ENCODE peak calls at places on chromosomes 4 and X, in five cellular contexts. One of them, this sample, is unnamed.

GRCh38 chr4:150310159-150310895 is 232.1 kb downstream of the DCLK2 start:
- DNase-seq in stimulated activated naive B cell treated with anti-CD40 and anti-IgM and Interleukin-4, amounts not matched to agents 10 μg/mL and 1 μg/mL and 100 μg/mL, for 72 hours: no peak
- DNase-seq in CD4-positive, alpha-beta T cell: no peak
- DNase-seq in CD8-positive, alpha-beta T cell: no peak
- DNase-seq in SW480: no peak
- DNase-seq in this sample: no peak

GRCh38 chr4:181161669-181162068 is 1081.5 kb upstream of the TENM3 start:
- DNase-seq in stimulated activated naive B cell treated with anti-CD40 and anti-IgM and Interleukin-4, amounts not matched to agents 10 μg/mL and 1 μg/mL and 100 μg/mL, for 72 hours: no peak
- DNase-seq in CD4-positive, alpha-beta T cell: no peak
- DNase-seq in CD8-positive, alpha-beta T cell: no peak
- DNase-seq in SW480: no peak
- DNase-seq in this sample: no peak

GRCh38 chrX:42096262-42096939 is 173.0 kb upstream of the CASK start:
- DNase-seq in stimulated activated naive B cell treated with anti-CD40 and anti-IgM and Interleukin-4, amounts not matched to agents 10 μg/mL and 1 μg/mL and 100 μg/mL, for 72 hours: no peak
- DNase-seq in CD4-positive, alpha-beta T cell: no peak
- DNase-seq in CD8-positive, alpha-beta T cell: no peak
- DNase-seq in SW480: no peak
- DNase-seq in this sample: peak; percentile 2

GRCh38 chrX:24925430-24925829 is 90.3 kb downstream of the ARX start:
- DNase-seq in stimulated activated naive B cell treated with anti-CD40 and anti-IgM and Interleukin-4, amounts not matched to agents 10 μg/mL and 1 μg/mL and 100 μg/mL, for 72 hours: no peak
- DNase-seq in CD4-positive, alpha-beta T cell: no peak
- DNase-seq in CD8-positive, alpha-beta T cell: no peak
- DNase-seq in SW480: no peak
- DNase-seq in this sample: no peak

GRCh38 chrX:1147641-1148515 is 64.6 kb downstream of the CRLF2 start:
- DNase-seq in stimulated activated naive B cell treated with anti-CD40 and anti-IgM and Interleukin-4, amounts not matched to agents 10 μg/mL and 1 μg/mL and 100 μg/mL, for 72 hours: no peak
- DNase-seq in CD4-positive, alpha-beta T cell: no peak
- DNase-seq in CD8-positive, alpha-beta T cell: no peak
- DNase-seq in SW480: no peak
- DNase-seq in this sample: no peak

GRCh38 chrX:48030237-48030636 is 23.4 kb downstream of the SPACA5 start:
- DNase-seq in stimulated activated naive B cell treated with anti-CD40 and anti-IgM and Interleukin-4, amounts not matched to agents 10 μg/mL and 1 μg/mL and 100 μg/mL, for 72 hours: no peak
- DNase-seq in CD4-positive, alpha-beta T cell: no peak
- DNase-seq in CD8-positive, alpha-beta T cell: no peak
- DNase-seq in SW480: no peak
- DNase-seq in this sample: no peak

GRCh38 chrX:155767101-155767878 is 113.9 kb upstream of the VAMP7 start:
- DNase-seq in stimulated activated naive B cell treated with anti-CD40 and anti-IgM and Interleukin-4, amounts not matched to agents 10 μg/mL and 1 μg/mL and 100 μg/mL, for 72 hours: no peak
- DNase-seq in CD4-positive, alpha-beta T cell: no peak
- DNase-seq in CD8-positive, alpha-beta T cell: peak; percentile 5
- DNase-seq in SW480: peak; percentile 40
- DNase-seq in this sample: peak; percentile 71

GRCh38 chr4:90960840-90961239 is 833.6 kb downstream of the CCSER1 start:
- DNase-seq in stimulated activated naive B cell treated with anti-CD40 and anti-IgM and Interleukin-4, amounts not matched to agents 10 μg/mL and 1 μg/mL and 100 μg/mL, for 72 hours: no peak
- DNase-seq in CD4-positive, alpha-beta T cell: no peak
- DNase-seq in CD8-positive, alpha-beta T cell: no peak
- DNase-seq in SW480: no peak
- DNase-seq in this sample: no peak

GRCh38 chrX:108270739-108271396 is 167.4 kb downstream of the COL4A6 start:
- DNase-seq in stimulated activated naive B cell treated with anti-CD40 and anti-IgM and Interleukin-4, amounts not matched to agents 10 μg/mL and 1 μg/mL and 100 μg/mL, for 72 hours: no peak
- DNase-seq in CD4-positive, alpha-beta T cell: no peak
- DNase-seq in CD8-positive, alpha-beta T cell: no peak
- DNase-seq in SW480: peak; percentile 1
- DNase-seq in this sample: no peak

GRCh38 chrX:989959-990510 is 222.4 kb downstream of the CRLF2 start:
- DNase-seq in stimulated activated naive B cell treated with anti-CD40 and anti-IgM and Interleukin-4, amounts not matched to agents 10 μg/mL and 1 μg/mL and 100 μg/mL, for 72 hours: peak; percentile 91
- DNase-seq in CD4-positive, alpha-beta T cell: peak; percentile 76
- DNase-seq in CD8-positive, alpha-beta T cell: peak; percentile 75
- DNase-seq in SW480: no peak
- DNase-seq in this sample: peak; percentile 78

GRCh38 chr4:32991663-32992062 is 2271.5 kb downstream of the PCDH7 start:
- DNase-seq in stimulated activated naive B cell treated with anti-CD40 and anti-IgM and Interleukin-4, amounts not matched to agents 10 μg/mL and 1 μg/mL and 100 μg/mL, for 72 hours: no peak
- DNase-seq in CD4-positive, alpha-beta T cell: no peak
- DNase-seq in CD8-positive, alpha-beta T cell: no peak
- DNase-seq in SW480: no peak
- DNase-seq in this sample: no peak

GRCh38 chr4:137408527-137409177 is 123.6 kb downstream of the PCDH18 start:
- DNase-seq in stimulated activated naive B cell treated with anti-CD40 and anti-IgM and Interleukin-4, amounts not matched to agents 10 μg/mL and 1 μg/mL and 100 μg/mL, for 72 hours: no peak
- DNase-seq in CD4-positive, alpha-beta T cell: no peak
- DNase-seq in CD8-positive, alpha-beta T cell: no peak
- DNase-seq in SW480: no peak
- DNase-seq in this sample: no peak

GRCh38 chr4:1235381-1236102 is 13.4 kb downstream of the CTBP1 start:
- DNase-seq in stimulated activated naive B cell treated with anti-CD40 and anti-IgM and Interleukin-4, amounts not matched to agents 10 μg/mL and 1 μg/mL and 100 μg/mL, for 72 hours: no peak
- DNase-seq in CD4-positive, alpha-beta T cell: peak; percentile 1
- DNase-seq in CD8-positive, alpha-beta T cell: no peak
- DNase-seq in SW480: no peak
- DNase-seq in this sample: no peak

GRCh38 chr4:172892300-172892699 is 276.3 kb upstream of the GALNT7 start:
- DNase-seq in stimulated activated naive B cell treated with anti-CD40 and anti-IgM and Interleukin-4, amounts not matched to agents 10 μg/mL and 1 μg/mL and 100 μg/mL, for 72 hours: no peak
- DNase-seq in CD4-positive, alpha-beta T cell: no peak
- DNase-seq in CD8-positive, alpha-beta T cell: no peak
- DNase-seq in SW480: no peak
- DNase-seq in this sample: peak; percentile 18

GRCh38 chr4:68375667-68376559 is 26.0 kb upstream of the YTHDC1 start:
- DNase-seq in stimulated activated naive B cell treated with anti-CD40 and anti-IgM and Interleukin-4, amounts not matched to agents 10 μg/mL and 1 μg/mL and 100 μg/mL, for 72 hours: peak; percentile 22
- DNase-seq in CD4-positive, alpha-beta T cell: peak; percentile 44
- DNase-seq in CD8-positive, alpha-beta T cell: peak; percentile 51
- DNase-seq in SW480: peak; percentile 53
- DNase-seq in this sample: peak; percentile 81

GRCh38 chr4:109462802-109463201 is 29.2 kb downstream of the SEC24B start:
- DNase-seq in stimulated activated naive B cell treated with anti-CD40 and anti-IgM and Interleukin-4, amounts not matched to agents 10 μg/mL and 1 μg/mL and 100 μg/mL, for 72 hours: no peak
- DNase-seq in CD4-positive, alpha-beta T cell: no peak
- DNase-seq in CD8-positive, alpha-beta T cell: no peak
- DNase-seq in SW480: no peak
- DNase-seq in this sample: no peak

GRCh38 chr4:153522800-153523089 is 56.6 kb downstream of the TMEM131L start:
- DNase-seq in stimulated activated naive B cell treated with anti-CD40 and anti-IgM and Interleukin-4, amounts not matched to agents 10 μg/mL and 1 μg/mL and 100 μg/mL, for 72 hours: peak; percentile 53
- DNase-seq in CD4-positive, alpha-beta T cell: no peak
- DNase-seq in CD8-positive, alpha-beta T cell: peak; percentile 19
- DNase-seq in SW480: no peak
- DNase-seq in this sample: no peak

GRCh38 chrX:53074987-53075386 is 7.2 kb upstream of the TSPYL2 start:
- DNase-seq in stimulated activated naive B cell treated with anti-CD40 and anti-IgM and Interleukin-4, amounts not matched to agents 10 μg/mL and 1 μg/mL and 100 μg/mL, for 72 hours: no peak
- DNase-seq in CD4-positive, alpha-beta T cell: no peak
- DNase-seq in CD8-positive, alpha-beta T cell: no peak
- DNase-seq in SW480: peak; percentile 70
- DNase-seq in this sample: no peak

GRCh38 chr4:164221631-164222030 is 532.3 kb upstream of the SMIM31 start:
- DNase-seq in stimulated activated naive B cell treated with anti-CD40 and anti-IgM and Interleukin-4, amounts not matched to agents 10 μg/mL and 1 μg/mL and 100 μg/mL, for 72 hours: no peak
- DNase-seq in CD4-positive, alpha-beta T cell: no peak
- DNase-seq in CD8-positive, alpha-beta T cell: no peak
- DNase-seq in SW480: no peak
- DNase-seq in this sample: peak; percentile 61